ENCODE peak calls at places on chromosome 19, in five cellular contexts. Q is breast epithelium, N is upper lobe of left lung, G is body of pancreas, F is esophagus squamous epithelium. R is an unnamed sample.

GRCh38 chr19:3125900-3126524 is 9.8 kb upstream of the GNA15 start:
- DNase-seq in Q (no peak), N (peak), G (peak), F (no peak), R (no peak)

GRCh38 chr19:5303208-5303607 is 37.4 kb downstream of the PTPRS start:
- DNase-seq in Q (no peak), N (no peak), G (no peak), F (no peak), R (no peak)

GRCh38 chr19:40923934-40924391 is 41.9 kb upstream of the CYP2A7 start:
- DNase-seq in Q (no peak), N (peak), G (peak), F (no peak), R (no peak)

GRCh38 chr19:3801412-3802096 is 15.4 kb upstream of the MATK start:
- DNase-seq in Q (peak), N (peak), G (peak), F (no peak), R (no peak)

GRCh38 chr19:51354742-51355148 is 11.4 kb downstream of the ETFB start:
- DNase-seq in Q (no peak), N (no peak), G (no peak), F (no peak), R (no peak)

GRCh38 chr19:51083783-51084182 is 1.1 kb upstream of the KLK14 start:
- DNase-seq in Q (no peak), N (no peak), G (no peak), F (no peak), R (no peak)

GRCh38 chr19:53877361-53877766 is 4.6 kb upstream of the PRKCG start:
- DNase-seq in Q (no peak), N (no peak), G (no peak), F (no peak), R (no peak)

GRCh38 chr19:47404334-47405196 is 14.8 kb downstream of the MEIS3 start:
- DNase-seq in Q (no peak), N (no peak), G (no peak), F (no peak), R (no peak)

GRCh38 chr19:39406656-39407393 is at the start of gene ZFP36:
- DNase-seq in Q (peak), N (peak), G (peak), F (peak), R (peak)

GRCh38 chr19:54548806-54549205 is 24.8 kb upstream of the LILRA2 start:
- DNase-seq in Q (no peak), N (no peak), G (no peak), F (no peak), R (no peak)

GRCh38 chr19:33175886-33176669 is 18.1 kb upstream of the LRP3 start:
- DNase-seq in Q (peak), N (peak), G (peak), F (peak), R (peak)

GRCh38 chr19:11023016-11023415 is 62.2 kb downstream of the SMARCA4 start:
- DNase-seq in Q (no peak), N (no peak), G (peak), F (no peak), R (no peak)

GRCh38 chr19:41226053-41226873 is 7.2 kb downstream of the AXL start:
- DNase-seq in Q (peak), N (peak), G (peak), F (no peak), R (peak)

GRCh38 chr19:17766543-17767131 is 15.4 kb downstream of the FCHO1 start:
- DNase-seq in Q (peak), N (peak), G (peak), F (no peak), R (peak)

GRCh38 chr19:47266401-47266885 is 8.2 kb upstream of the INAFM1 start:
- DNase-seq in Q (no peak), N (no peak), G (no peak), F (no peak), R (no peak)

GRCh38 chr19:4519521-4520277 is 1.4 kb upstream of the PLIN4 start:
- DNase-seq in Q (peak), N (no peak), G (no peak), F (no peak), R (no peak)

GRCh38 chr19:49869484-49870308 is 2.3 kb upstream of the PNKP start:
- DNase-seq in Q (peak), N (peak), G (peak), F (peak), R (peak)

GRCh38 chr19:39154626-39155100 is 29.1 kb downstream of the PAK4 start:
- DNase-seq in Q (peak), N (peak), G (peak), F (no peak), R (peak)

GRCh38 chr19:58037927-58038687 is 4.3 kb downstream of the ZSCAN1 start:
- DNase-seq in Q (no peak), N (no peak), G (peak), F (no peak), R (no peak)

GRCh38 chr19:45670670-45671453 is 2.8 kb downstream of the GIPR start:
- DNase-seq in Q (peak), N (peak), G (peak), F (no peak), R (peak)

GRCh38 chr19:5968431-5969373 is 9.2 kb downstream of the RANBP3 start:
- DNase-seq in Q (no peak), N (peak), G (peak), F (no peak), R (no peak)

GRCh38 chr19:46610851-46611770 is 10.0 kb downstream of the CALM3 start:
- DNase-seq in Q (no peak), N (no peak), G (no peak), F (no peak), R (no peak)

GRCh38 chr19:19748249-19748938 is 15.5 kb upstream of the ZNF14 start:
- DNase-seq in Q (no peak), N (no peak), G (no peak), F (no peak), R (no peak)

GRCh38 chr19:51086153-51086850 is 3.6 kb upstream of the KLK14 start:
- DNase-seq in Q (no peak), N (no peak), G (peak), F (no peak), R (no peak)

GRCh38 chr19:47572635-47573034 is 313 bp downstream of the ZNF541 start:
- DNase-seq in Q (no peak), N (no peak), G (no peak), F (no peak), R (no peak)

GRCh38 chr19:45526143-45526542 is 18.9 kb downstream of the VASP start:
- DNase-seq in Q (peak), N (peak), G (peak), F (no peak), R (peak)

DNA sequence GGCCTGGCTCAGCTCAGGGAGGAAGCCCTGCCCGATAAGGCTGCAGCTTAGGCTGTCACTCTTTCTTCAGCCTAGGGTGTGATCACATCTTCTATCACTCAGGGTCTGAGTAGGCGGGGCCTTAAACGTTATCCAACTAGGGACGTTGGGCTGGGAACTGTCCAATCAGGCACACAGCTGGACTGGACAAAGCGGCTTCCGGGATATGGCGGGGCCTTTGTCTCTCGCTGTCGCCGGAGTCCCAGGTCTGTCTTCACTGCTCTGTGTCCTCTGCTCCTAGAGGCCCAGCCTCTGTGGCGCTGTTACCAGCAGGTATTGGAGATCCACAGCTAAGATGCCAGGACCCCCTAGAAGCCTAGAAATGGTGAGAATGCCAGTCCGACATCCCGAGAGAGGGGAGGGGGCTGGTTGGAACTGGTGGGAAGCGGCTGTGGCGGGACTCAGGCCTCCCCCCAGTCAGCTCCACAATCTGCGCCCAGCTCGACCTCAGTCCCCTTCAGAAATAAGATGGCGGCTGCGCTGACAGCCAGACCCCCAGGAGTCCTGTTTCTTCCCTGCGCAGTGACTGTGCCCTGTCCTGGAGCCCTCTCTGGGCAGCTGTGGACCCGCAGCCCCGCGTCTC is at the start of gene ZNF254:
- DNase-seq in Q (peak), N (peak), G (peak), F (peak), R (peak)
- TF ChIP-seq POLR2A in Q (peak), N (peak), G (peak), F (peak), R (peak)

DNA sequence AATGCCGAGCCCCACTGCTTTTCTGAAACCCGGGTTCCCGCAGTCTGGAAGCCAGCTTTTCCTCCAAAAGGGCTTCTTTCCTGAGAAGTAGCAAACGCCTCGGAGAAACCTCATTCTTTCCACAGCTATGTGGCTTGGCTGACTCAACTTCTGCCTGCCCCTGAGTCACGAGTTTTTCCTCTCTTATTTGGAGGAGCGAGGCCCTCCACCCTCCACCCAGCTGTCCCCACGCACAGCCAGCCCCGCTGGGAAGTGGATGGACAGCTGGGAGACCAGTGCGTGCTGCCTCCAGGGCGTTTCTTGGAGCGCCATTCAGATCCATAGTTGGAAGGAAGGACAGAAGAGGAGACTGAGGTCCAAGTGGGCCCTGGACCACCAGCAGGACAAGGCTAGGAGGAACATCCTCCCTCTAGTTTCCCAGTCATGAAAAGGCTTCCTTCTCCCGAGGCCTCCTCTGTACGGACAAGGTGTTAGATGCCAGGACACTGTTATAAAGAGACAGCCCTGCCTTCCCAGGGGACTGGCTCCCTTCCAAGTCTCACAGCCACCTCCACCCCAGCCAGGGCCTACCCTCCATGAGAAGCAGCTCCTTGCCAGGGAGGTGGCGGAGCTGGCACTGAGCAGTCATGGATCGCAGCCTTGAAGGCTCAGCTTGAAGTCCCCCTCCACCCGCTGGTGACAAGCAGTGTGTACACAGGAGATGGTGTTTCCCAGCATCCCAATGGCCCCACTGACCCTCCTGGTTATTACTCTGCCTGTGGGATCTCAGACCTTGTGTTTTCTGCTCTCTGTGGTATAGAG is 2.5 kb upstream of the PLEKHF1 start:
- DNase-seq in Q (peak), N (peak), G (peak), F (no peak), R (peak)
- TF ChIP-seq POLR2A in Q (no peak), N (no peak), G (no peak), F (peak), R (no peak)

DNA sequence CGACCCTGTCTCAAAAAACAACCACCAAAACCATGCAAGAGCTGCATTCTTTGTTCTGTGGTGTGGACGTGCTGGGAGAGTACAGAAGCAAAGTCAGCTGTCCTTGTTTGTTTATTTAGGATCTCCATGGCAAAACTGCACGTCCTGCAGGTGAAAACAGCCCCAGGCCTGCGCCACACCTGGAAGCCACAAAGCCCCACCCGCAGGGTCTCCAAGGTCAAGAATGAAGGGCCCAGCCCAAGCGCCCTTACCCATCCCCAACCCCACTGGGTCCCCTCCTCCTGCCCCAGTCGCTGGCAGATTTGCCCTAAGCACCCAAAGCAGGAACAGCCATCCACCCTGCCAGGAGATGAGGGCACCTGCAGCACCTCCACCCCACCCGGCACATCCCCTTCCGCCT is 10.5 kb downstream of the MBD3 start:
- DNase-seq in Q (no peak), N (no peak), G (no peak), F (no peak), R (no peak)
- TF ChIP-seq POLR2A in Q (no peak), N (no peak), G (no peak), F (no peak), R (no peak)

DNA sequence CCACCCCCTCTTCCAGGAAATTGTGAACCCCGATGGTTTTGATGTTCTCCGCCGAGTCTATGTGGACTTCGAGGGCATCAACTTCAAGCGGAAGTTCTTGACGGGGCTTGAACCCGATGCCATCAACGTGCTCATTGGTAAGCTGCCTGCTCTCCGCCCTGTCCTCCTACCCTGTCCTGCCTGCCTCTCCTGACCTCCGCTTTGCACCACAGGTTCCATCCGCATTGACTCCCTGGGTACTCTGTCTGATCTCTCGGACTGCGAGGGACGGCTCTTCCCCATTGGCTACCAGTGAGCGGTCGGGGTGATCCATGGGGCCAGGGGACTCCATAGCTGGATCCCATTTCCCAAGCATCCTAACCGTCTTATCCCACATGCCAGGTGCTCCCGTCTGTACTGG is 11.9 kb downstream of the IGFLR1 start:
- DNase-seq in Q (no peak), N (no peak), G (no peak), F (no peak), R (no peak)
- TF ChIP-seq POLR2A in Q (no peak), N (no peak), G (no peak), F (no peak), R (no peak)